ENCODE peak calls at places on chromosomes 6 and 20, in six cellular contexts. One of them, this sample, is unnamed.

GRCh38 chr20:50690979-50691584 is at the start of gene RIPOR3:
- DNase-seq in HCT116: no peak
- DNase-seq in K562: peak
- DNase-seq in SK-N-SH: peak
- DNase-seq in HepG2: no peak
- DNase-seq in GM12878: no peak
- DNase-seq in this sample: peak

GRCh38 chr20:32909451-32909850 is 50.7 kb downstream of the EFCAB8 start:
- DNase-seq in HCT116: no peak
- DNase-seq in K562: no peak
- DNase-seq in SK-N-SH: no peak
- DNase-seq in HepG2: no peak
- DNase-seq in GM12878: no peak
- DNase-seq in this sample: no peak

GRCh38 chr6:13787146-13787545 is 27.2 kb downstream of the MCUR1 start:
- DNase-seq in HCT116: no peak
- DNase-seq in K562: no peak
- DNase-seq in SK-N-SH: no peak
- DNase-seq in HepG2: no peak
- DNase-seq in GM12878: no peak
- DNase-seq in this sample: peak

GRCh38 chr6:161459008-161459407 is 185.1 kb upstream of the AGPAT4 start:
- DNase-seq in HCT116: no peak
- DNase-seq in K562: no peak
- DNase-seq in SK-N-SH: no peak
- DNase-seq in HepG2: no peak
- DNase-seq in GM12878: no peak
- DNase-seq in this sample: no peak

GRCh38 chr20:54292186-54292585 is 84.3 kb downstream of the PFDN4 start:
- DNase-seq in HCT116: no peak
- DNase-seq in K562: no peak
- DNase-seq in SK-N-SH: no peak
- DNase-seq in HepG2: no peak
- DNase-seq in GM12878: no peak
- DNase-seq in this sample: no peak

GRCh38 chr20:49132995-49133451 is 55.1 kb downstream of the STAU1 start:
- DNase-seq in HCT116: peak
- DNase-seq in K562: peak
- DNase-seq in SK-N-SH: peak
- DNase-seq in HepG2: peak
- DNase-seq in GM12878: peak
- DNase-seq in this sample: peak

GRCh38 chr6:70957284-70957617 is 391 bp upstream of the B3GAT2 start:
- DNase-seq in HCT116: no peak
- DNase-seq in K562: no peak
- DNase-seq in SK-N-SH: no peak
- DNase-seq in HepG2: no peak
- DNase-seq in GM12878: no peak
- DNase-seq in this sample: peak

GRCh38 chr6:41392249-41392648 is 56.8 kb downstream of the NCR2 start:
- DNase-seq in HCT116: no peak
- DNase-seq in K562: no peak
- DNase-seq in SK-N-SH: no peak
- DNase-seq in HepG2: no peak
- DNase-seq in GM12878: no peak
- DNase-seq in this sample: no peak

DNA sequence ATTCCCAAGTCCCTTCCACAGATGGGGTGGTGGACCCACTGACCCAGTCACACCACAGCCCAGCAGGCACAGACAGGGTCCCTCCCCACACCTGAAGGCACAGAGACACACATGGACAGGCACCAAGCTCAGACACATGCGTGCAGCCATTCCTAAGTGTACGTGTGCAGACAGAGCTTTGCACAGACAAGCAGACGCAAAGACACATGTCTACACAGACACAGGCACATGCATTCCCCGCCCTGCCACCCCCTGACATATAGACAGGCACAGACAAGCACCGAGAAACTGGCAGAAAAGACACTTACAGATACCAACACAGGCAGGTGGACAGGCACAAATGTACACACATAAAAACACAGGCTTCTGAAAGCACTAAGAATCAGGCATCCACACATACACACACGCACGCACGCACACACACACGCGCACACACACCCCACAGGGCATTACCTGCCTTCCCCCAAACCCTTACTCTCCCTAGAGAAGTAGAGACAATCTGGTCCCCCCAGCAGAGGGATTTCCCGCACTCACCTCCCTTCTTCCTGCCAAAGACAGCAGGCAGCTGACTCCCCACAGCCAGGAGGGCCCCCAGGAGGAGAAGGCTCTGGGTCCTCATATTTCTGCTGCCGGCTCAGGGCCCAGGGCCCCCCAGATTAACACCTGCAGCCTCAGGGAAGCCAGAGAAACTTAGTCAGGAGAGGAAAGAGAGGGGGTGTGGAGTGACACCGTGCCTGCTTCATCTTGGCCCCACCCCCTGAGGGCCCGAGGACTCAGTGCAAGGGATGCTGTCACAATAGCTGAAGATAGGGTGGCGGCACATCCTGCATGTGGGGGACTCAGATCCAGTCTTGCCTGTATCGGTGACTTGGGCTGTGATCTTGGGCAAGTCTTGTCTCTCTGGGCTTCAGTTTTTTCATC is at the start of gene WFDC5:
- DNase-seq in HCT116: no peak
- DNase-seq in K562: no peak
- DNase-seq in SK-N-SH: no peak
- DNase-seq in HepG2: no peak
- DNase-seq in GM12878: no peak
- DNase-seq in this sample: peak
- H2AFZ ChIP-seq in HCT116: no peak
- H2AFZ ChIP-seq in K562: no peak
- H2AFZ ChIP-seq in SK-N-SH: no peak
- H2AFZ ChIP-seq in HepG2: no peak
- H2AFZ ChIP-seq in GM12878: no peak
- H2AFZ ChIP-seq in this sample: peak

DNA sequence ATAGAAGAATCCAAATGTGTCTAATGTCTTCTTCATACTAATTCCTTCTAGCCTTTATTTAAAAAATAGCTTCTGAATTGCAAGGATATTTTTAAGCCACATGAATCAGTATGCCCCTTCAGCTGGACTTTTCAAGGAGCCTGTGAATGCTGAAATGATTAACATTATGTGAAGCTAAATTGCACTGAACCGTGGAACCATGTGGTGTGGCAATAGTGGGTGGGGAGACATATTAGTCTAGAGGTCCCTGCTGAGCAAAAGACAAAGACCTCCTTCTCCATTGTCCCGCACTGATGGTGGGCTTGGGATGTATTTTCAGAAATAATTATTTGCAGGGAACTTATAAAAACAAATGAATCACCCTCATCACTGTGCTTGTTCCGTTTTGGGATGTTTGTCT is 237.9 kb downstream of the LAMA2 start:
- DNase-seq in HCT116: no peak
- DNase-seq in K562: no peak
- DNase-seq in SK-N-SH: no peak
- DNase-seq in HepG2: no peak
- DNase-seq in GM12878: no peak
- DNase-seq in this sample: no peak
- TF ChIP-seq REST in HCT116: no peak
- TF ChIP-seq REST in K562: no peak
- TF ChIP-seq REST in SK-N-SH: no peak
- TF ChIP-seq REST in HepG2: no peak
- TF ChIP-seq REST in GM12878: no peak
- TF ChIP-seq REST in this sample: no peak

GRCh38 chr20:62239278-62239879 is 1.1 kb downstream of the OSBPL2 start:
- DNase-seq in HCT116: no peak
- DNase-seq in K562: no peak
- DNase-seq in SK-N-SH: no peak
- DNase-seq in HepG2: no peak
- DNase-seq in GM12878: no peak
- DNase-seq in this sample: no peak
- H2AFZ ChIP-seq in HCT116: no peak
- H2AFZ ChIP-seq in K562: no peak
- H2AFZ ChIP-seq in SK-N-SH: no peak
- H2AFZ ChIP-seq in HepG2: no peak
- H2AFZ ChIP-seq in GM12878: no peak
- H2AFZ ChIP-seq in this sample: no peak

GRCh38 chr20:45860573-45861011 is 3.2 kb downstream of the ZSWIM3 start:
- DNase-seq in HCT116: no peak
- DNase-seq in K562: no peak
- DNase-seq in SK-N-SH: no peak
- DNase-seq in HepG2: no peak
- DNase-seq in GM12878: no peak
- DNase-seq in this sample: no peak
- TF ChIP-seq REST in HCT116: no peak
- TF ChIP-seq REST in K562: no peak
- TF ChIP-seq REST in SK-N-SH: no peak
- TF ChIP-seq REST in HepG2: no peak
- TF ChIP-seq REST in GM12878: no peak
- TF ChIP-seq REST in this sample: no peak

DNA sequence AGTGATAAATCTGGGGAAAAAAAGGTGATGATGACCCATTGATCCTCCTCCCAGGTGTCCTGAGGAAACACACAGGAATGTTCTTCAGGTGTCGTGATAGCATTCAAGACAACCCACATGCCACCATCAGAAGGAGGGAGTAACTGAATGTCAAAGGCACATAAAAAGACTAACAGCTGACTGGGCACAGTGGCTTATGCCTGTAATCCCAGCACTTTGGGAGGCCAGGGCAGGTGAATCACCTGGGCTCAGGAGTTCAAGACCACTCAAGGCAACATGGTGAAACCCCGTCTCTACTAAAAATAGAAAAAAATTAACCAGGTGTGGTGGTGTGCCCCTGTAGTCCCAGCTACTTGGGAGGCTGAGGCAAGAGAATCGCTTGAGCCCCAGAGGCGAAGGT is 82.3 kb upstream of the CST7 start:
- DNase-seq in HCT116: no peak
- DNase-seq in K562: no peak
- DNase-seq in SK-N-SH: no peak
- DNase-seq in HepG2: no peak
- DNase-seq in GM12878: no peak
- DNase-seq in this sample: no peak
- H2AFZ ChIP-seq in HCT116: no peak
- H2AFZ ChIP-seq in K562: no peak
- H2AFZ ChIP-seq in SK-N-SH: no peak
- H2AFZ ChIP-seq in HepG2: no peak
- H2AFZ ChIP-seq in GM12878: no peak
- H2AFZ ChIP-seq in this sample: no peak